ENCODE peak calls at places on chromosomes 3 and 15, in ten cellular contexts. One of them, this sample, is unnamed.

GRCh38 chr15:61080209-61081027 is 148.7 kb downstream of the RORA start:
- DNase-seq in psoas muscle: no peak
- DNase-seq in AG08395: no peak
- DNase-seq in LoVo: no peak
- DNase-seq in cardiac muscle cell: no peak
- DNase-seq in ureter: no peak
- DNase-seq in endothelial cell: no peak
- DNase-seq in ELR: no peak
- DNase-seq in ELF-1: no peak
- DNase-seq in mucosa of gallbladder: no peak
- DNase-seq in this sample: no peak

GRCh38 chr3:100740207-100740606 is 30.9 kb downstream of the TFG start:
- DNase-seq in psoas muscle: no peak
- DNase-seq in AG08395: no peak
- DNase-seq in LoVo: no peak
- DNase-seq in cardiac muscle cell: no peak
- DNase-seq in ureter: no peak
- DNase-seq in endothelial cell: no peak
- DNase-seq in ELR: peak; percentile 31
- DNase-seq in ELF-1: no peak
- DNase-seq in mucosa of gallbladder: no peak
- DNase-seq in this sample: peak; percentile 3

GRCh38 chr15:95138604-95139270 is 907.4 kb downstream of the MCTP2 start:
- DNase-seq in psoas muscle: no peak
- DNase-seq in AG08395: no peak
- DNase-seq in LoVo: no peak
- DNase-seq in cardiac muscle cell: no peak
- DNase-seq in ureter: no peak
- DNase-seq in endothelial cell: no peak
- DNase-seq in ELR: no peak
- DNase-seq in ELF-1: no peak
- DNase-seq in mucosa of gallbladder: no peak
- DNase-seq in this sample: no peak

GRCh38 chr3:74463515-74463914 is 150.9 kb downstream of the CNTN3 start:
- DNase-seq in psoas muscle: no peak
- DNase-seq in AG08395: no peak
- DNase-seq in LoVo: no peak
- DNase-seq in cardiac muscle cell: no peak
- DNase-seq in ureter: no peak
- DNase-seq in endothelial cell: no peak
- DNase-seq in ELR: no peak
- DNase-seq in ELF-1: no peak
- DNase-seq in mucosa of gallbladder: peak; percentile 13
- DNase-seq in this sample: no peak

GRCh38 chr15:89088605-89089315 is 504 bp downstream of the ABHD2 start:
- DNase-seq in psoas muscle: peak; percentile 73
- DNase-seq in AG08395: no peak
- DNase-seq in LoVo: no peak
- DNase-seq in cardiac muscle cell: peak; percentile 32
- DNase-seq in ureter: no peak
- DNase-seq in endothelial cell: peak; percentile 13
- DNase-seq in ELR: peak; percentile 34
- DNase-seq in ELF-1: peak; percentile 33
- DNase-seq in mucosa of gallbladder: peak; percentile 32
- DNase-seq in this sample: no peak

GRCh38 chr15:35958021-35958420 is 412.1 kb upstream of the DPH6 start:
- DNase-seq in psoas muscle: no peak
- DNase-seq in AG08395: no peak
- DNase-seq in LoVo: no peak
- DNase-seq in cardiac muscle cell: no peak
- DNase-seq in ureter: no peak
- DNase-seq in endothelial cell: no peak
- DNase-seq in ELR: no peak
- DNase-seq in ELF-1: no peak
- DNase-seq in mucosa of gallbladder: no peak
- DNase-seq in this sample: no peak

GRCh38 chr3:31125413-31126020 is 231.1 kb upstream of the GADL1 start:
- DNase-seq in psoas muscle: no peak
- DNase-seq in AG08395: no peak
- DNase-seq in LoVo: no peak
- DNase-seq in cardiac muscle cell: no peak
- DNase-seq in ureter: no peak
- DNase-seq in endothelial cell: no peak
- DNase-seq in ELR: no peak
- DNase-seq in ELF-1: no peak
- DNase-seq in mucosa of gallbladder: no peak
- DNase-seq in this sample: no peak

GRCh38 chr3:18723426-18723825 is 298.3 kb upstream of the SATB1 start:
- DNase-seq in psoas muscle: no peak
- DNase-seq in AG08395: no peak
- DNase-seq in LoVo: no peak
- DNase-seq in cardiac muscle cell: no peak
- DNase-seq in ureter: no peak
- DNase-seq in endothelial cell: no peak
- DNase-seq in ELR: no peak
- DNase-seq in ELF-1: no peak
- DNase-seq in mucosa of gallbladder: no peak
- DNase-seq in this sample: no peak

GRCh38 chr15:68808091-68808490 is 12.6 kb downstream of the ANP32A start:
- DNase-seq in psoas muscle: no peak
- DNase-seq in AG08395: no peak
- DNase-seq in LoVo: no peak
- DNase-seq in cardiac muscle cell: no peak
- DNase-seq in ureter: no peak
- DNase-seq in endothelial cell: no peak
- DNase-seq in ELR: no peak
- DNase-seq in ELF-1: no peak
- DNase-seq in mucosa of gallbladder: no peak
- DNase-seq in this sample: no peak

GRCh38 chr15:65306551-65306950 is 2.1 kb downstream of the RNU5B-1 start:
- DNase-seq in psoas muscle: no peak
- DNase-seq in AG08395: no peak
- DNase-seq in LoVo: no peak
- DNase-seq in cardiac muscle cell: no peak
- DNase-seq in ureter: no peak
- DNase-seq in endothelial cell: no peak
- DNase-seq in ELR: peak; percentile 58
- DNase-seq in ELF-1: no peak
- DNase-seq in mucosa of gallbladder: no peak
- DNase-seq in this sample: no peak

This sample was measured in HFFc6.